ENCODE peak calls at places on chromosomes 7 and 10, in six cellular contexts. F, N, D, S, R and C are unnamed samples.

GRCh38 chr7:7830122-7830878 is 111.9 kb upstream of the RPA3 start:
- DNase-seq in D (no peak), N (no peak), F (no peak), R (no peak), S (no peak), C (no peak)

GRCh38 chr7:83947260-83947659 is 247.3 kb downstream of the SEMA3A start:
- DNase-seq in S (no peak), R (peak; percentile 6), F (peak; percentile 68), N (no peak), D (no peak), C (no peak)

GRCh38 chr7:141533149-141533949 is 17.9 kb upstream of the AGK start:
- DNase-seq in D (peak; percentile 69), R (peak; percentile 78), F (peak; percentile 82), N (peak; percentile 45), S (peak; percentile 83), C (no peak)

GRCh38 chr7:24477807-24478655 is 95.2 kb upstream of the PALS2 start:
- DNase-seq in N (no peak), F (peak; percentile 80), R (peak; percentile 67), D (no peak), S (no peak), C (no peak)

GRCh38 chr7:155860840-155861479 is 48.7 kb upstream of the SHH start:
- DNase-seq in F (no peak), D (no peak), R (no peak), S (no peak), N (no peak), C (peak; percentile 86)

GRCh38 chr10:44774676-44775401 is 136.3 kb upstream of the TMEM72 start:
- DNase-seq in N (no peak), S (no peak), R (no peak), F (no peak), D (no peak), C (no peak)

GRCh38 chr10:130201043-130201380 is 64.8 kb downstream of the GLRX3 start:
- DNase-seq in F (no peak), R (no peak), S (no peak), N (no peak), D (no peak), C (no peak)

GRCh38 chr10:60981012-60981411 is 37.0 kb upstream of the RHOBTB1 start:
- DNase-seq in F (no peak), D (no peak), R (no peak), N (no peak), S (no peak), C (no peak)

GRCh38 chr10:31936933-31937332 is 8.3 kb upstream of the ARHGAP12 start:
- DNase-seq in D (no peak), S (no peak), F (no peak), R (no peak), N (no peak), C (no peak)

GRCh38 chr7:42237162-42237821 is at the start of gene GLI3:
- DNase-seq in S (no peak), D (peak; percentile 86), R (no peak), N (no peak), F (peak; percentile 84), C (peak; percentile 85)

GRCh38 chr7:27840314-27840713 is 100.4 kb downstream of the TAX1BP1 start:
- DNase-seq in S (no peak), F (no peak), R (no peak), N (no peak), D (no peak), C (peak; percentile 55)

GRCh38 chr7:142323706-142324105 is 65.8 kb upstream of the PRSS58 start:
- DNase-seq in D (no peak), N (peak; percentile 29), S (no peak), F (peak; percentile 86), R (no peak), C (no peak)

GRCh38 chr7:150939052-150939810 is 38.9 kb downstream of the KCNH2 start:
- DNase-seq in D (no peak), F (no peak), N (no peak), R (no peak), S (no peak), C (no peak)

GRCh38 chr7:22569586-22570321 is 69.8 kb upstream of the STEAP1B start:
- DNase-seq in S (no peak), F (no peak), D (no peak), N (no peak), R (no peak), C (peak; percentile 60)

GRCh38 chr7:141915565-141915964 is 634 bp upstream of the OR9A4 start:
- DNase-seq in R (no peak), D (no peak), S (no peak), F (no peak), N (no peak), C (no peak)

GRCh38 chr7:29017666-29018065 is 59.5 kb upstream of the TRIL start:
- DNase-seq in D (no peak), F (no peak), N (no peak), S (no peak), R (no peak), C (no peak)

GRCh38 chr7:152395115-152395514 is 40.7 kb downstream of the KMT2C start:
- DNase-seq in N (no peak), D (no peak), S (no peak), F (no peak), R (no peak), C (no peak)

GRCh38 chr10:102752266-102752930 is 8.7 kb downstream of the WBP1L start:
- DNase-seq in D (no peak), S (no peak), R (no peak), N (no peak), F (no peak), C (no peak)